ENCODE peak calls at places on chromosomes 1 and 21, in seven cellular contexts. U is IMR-90, I is H9, A is neuronal stem cell, W is mesendoderm, K is H1, T is trophoblast cell. P is an unnamed sample.

GRCh38 chr1:21577933-21578332 is 68.7 kb downstream of the ALPL start:
- DNase-seq in U (no peak), I (no peak), A (no peak), W (no peak), K (no peak), T (no peak), P (no peak)

GRCh38 chr1:196466656-196467055 is 141.6 kb downstream of the KCNT2 start:
- DNase-seq in U (peak), I (no peak), A (no peak), W (no peak), K (no peak), T (peak), P (peak)

GRCh38 chr1:156101880-156102279 is 12.6 kb upstream of the LMNA start:
- DNase-seq in U (no peak), I (no peak), A (no peak), W (no peak), K (no peak), T (no peak), P (peak)

GRCh38 chr1:106222415-106222814 is 834.1 kb upstream of the PRMT6 start:
- DNase-seq in U (no peak), I (no peak), A (no peak), W (peak), K (no peak), T (peak), P (peak)

GRCh38 chr1:234022302-234022701 is 117.8 kb downstream of the SLC35F3 start:
- DNase-seq in U (no peak), I (no peak), A (no peak), W (no peak), K (no peak), T (no peak), P (no peak)

GRCh38 chr1:109622895-109623294 is 3.3 kb downstream of the AMPD2 start:
- DNase-seq in U (no peak), I (no peak), A (no peak), W (no peak), K (no peak), T (no peak), P (no peak)

GRCh38 chr1:74470262-74470661 is 42.1 kb downstream of the LRRC53 start:
- DNase-seq in U (no peak), I (no peak), A (no peak), W (no peak), K (no peak), T (no peak), P (no peak)

GRCh38 chr1:234218078-234218477 is 155.2 kb upstream of the COA6 start:
- DNase-seq in U (no peak), I (no peak), A (no peak), W (no peak), K (no peak), T (no peak), P (no peak)

GRCh38 chr1:53107570-53108322 is 34.7 kb downstream of the SLC1A7 start:
- DNase-seq in U (peak), I (no peak), A (no peak), W (peak), K (no peak), T (peak), P (peak)

GRCh38 chr1:7174980-7175379 is 389.7 kb downstream of the CAMTA1 start:
- DNase-seq in U (no peak), I (no peak), A (no peak), W (no peak), K (no peak), T (no peak), P (no peak)

GRCh38 chr1:44354840-44355581 is at the start of gene ERI3:
- DNase-seq in U (peak), I (peak), A (peak), W (peak), K (peak), T (peak), P (peak)

GRCh38 chr21:45580576-45581321 is 38.5 kb upstream of the SLC19A1 start:
- DNase-seq in U (no peak), I (no peak), A (no peak), W (peak), K (no peak), T (no peak), P (no peak)

GRCh38 chr1:99457381-99458165 is 188.3 kb upstream of the PALMD start:
- DNase-seq in U (peak), I (no peak), A (no peak), W (peak), K (no peak), T (peak), P (peak)

GRCh38 chr1:45604239-45604638 is 19.6 kb downstream of the CCDC17 start:
- DNase-seq in U (no peak), I (no peak), A (no peak), W (no peak), K (no peak), T (no peak), P (no peak)

GRCh38 chr1:201511925-201512539 is 5.1 kb upstream of the CSRP1 start:
- DNase-seq in U (no peak), I (peak), A (no peak), W (peak), K (no peak), T (peak), P (peak)

GRCh38 chr1:159088050-159088449 is 11.5 kb upstream of the AIM2 start:
- DNase-seq in U (peak), I (no peak), A (no peak), W (no peak), K (no peak), T (no peak), P (peak)

GRCh38 chr1:192732787-192733186 is 76.1 kb upstream of the RGS2 start:
- DNase-seq in U (no peak), I (no peak), A (no peak), W (peak), K (no peak), T (no peak), P (no peak)

GRCh38 chr1:8355439-8356255 is 37.7 kb downstream of the SLC45A1 start:
- DNase-seq in U (no peak), I (no peak), A (no peak), W (no peak), K (no peak), T (no peak), P (no peak)

GRCh38 chr1:225426395-225427248 is 1.2 kb downstream of the LBR start:
- DNase-seq in U (peak), I (no peak), A (no peak), W (peak), K (no peak), T (no peak), P (peak)

GRCh38 chr1:16960560-16961296 is 19.7 kb downstream of the MFAP2 start:
- DNase-seq in U (peak), I (peak), A (peak), W (peak), K (peak), T (peak), P (peak)

GRCh38 chr21:36429672-36430546 is 44.7 kb downstream of the CHAF1B start:
- DNase-seq in U (peak), I (peak), A (peak), W (peak), K (peak), T (peak), P (peak)

GRCh38 chr1:30603081-30603858 is 120.1 kb downstream of the MATN1 start:
- DNase-seq in U (no peak), I (no peak), A (no peak), W (no peak), K (no peak), T (no peak), P (no peak)

GRCh38 chr1:57091642-57092041 is 125.8 kb upstream of the C8B start:
- DNase-seq in U (no peak), I (no peak), A (no peak), W (no peak), K (no peak), T (no peak), P (no peak)

GRCh38 chr1:33143181-33143580 is 38.7 kb downstream of the TRIM62 start:
- DNase-seq in U (peak), I (no peak), A (no peak), W (no peak), K (no peak), T (no peak), P (peak)

GRCh38 chr1:28510350-28511223 is 4.7 kb downstream of the RCC1 start:
- DNase-seq in U (peak), I (peak), A (no peak), W (peak), K (no peak), T (peak), P (peak)

GRCh38 chr1:43764581-43764980 is 57.2 kb downstream of the ST3GAL3 start:
- DNase-seq in U (no peak), I (peak), A (no peak), W (peak), K (no peak), T (no peak), P (no peak)

GRCh38 chr1:77218477-77219165 is 609 bp downstream of the PIGK start:
- DNase-seq in U (peak), I (no peak), A (no peak), W (no peak), K (no peak), T (no peak), P (no peak)

GRCh38 chr1:94670273-94670672 is 128.7 kb upstream of the F3 start:
- DNase-seq in U (peak), I (no peak), A (no peak), W (no peak), K (no peak), T (peak), P (peak)

GRCh38 chr1:21663251-21663950 is 5.8 kb downstream of the RAP1GAP start:
- DNase-seq in U (no peak), I (no peak), A (no peak), W (no peak), K (no peak), T (no peak), P (no peak)

GRCh38 chr1:15799004-15799867 is 8.2 kb downstream of the UQCRHL start:
- DNase-seq in U (peak), I (peak), A (no peak), W (peak), K (no peak), T (peak), P (peak)

GRCh38 chr21:32826317-32827167 is 55.0 kb upstream of the PAXBP1 start:
- DNase-seq in U (peak), I (peak), A (no peak), W (peak), K (no peak), T (peak), P (peak)

GRCh38 chr21:25456672-25457071 is 150.6 kb downstream of the MRPL39 start:
- DNase-seq in U (peak), I (no peak), A (no peak), W (no peak), K (no peak), T (no peak), P (no peak)

GRCh38 chr1:7680791-7681165 is 90.3 kb upstream of the VAMP3 start:
- DNase-seq in U (no peak), I (peak), A (no peak), W (no peak), K (no peak), T (no peak), P (no peak)

GRCh38 chr1:36238433-36238832 is 14.2 kb downstream of the THRAP3 start:
- DNase-seq in U (peak), I (no peak), A (no peak), W (no peak), K (no peak), T (no peak), P (peak)

GRCh38 chr1:118322369-118322768 is 137.3 kb upstream of the SPAG17 start:
- DNase-seq in U (no peak), I (no peak), A (no peak), W (no peak), K (no peak), T (no peak), P (no peak)

GRCh38 chr1:6888268-6888667 is 103.0 kb downstream of the CAMTA1 start:
- DNase-seq in U (peak), I (no peak), A (no peak), W (no peak), K (no peak), T (peak), P (no peak)

GRCh38 chr1:24364605-24364974 is 45.4 kb downstream of the GRHL3 start:
- DNase-seq in U (no peak), I (no peak), A (peak), W (no peak), K (no peak), T (no peak), P (no peak)
- H3K9ac ChIP-seq in U (no peak), I (no peak), A (no peak), W (no peak), K (no peak), T (no peak), P (peak)

GRCh38 chr1:172763088-172763487 is 104.2 kb downstream of the FASLG start:
- DNase-seq in U (no peak), I (no peak), A (no peak), W (no peak), K (no peak), T (no peak), P (no peak)

GRCh38 chr1:172766462-172766861 is 107.6 kb downstream of the FASLG start:
- DNase-seq in U (no peak), I (no peak), A (no peak), W (no peak), K (no peak), T (peak), P (no peak)

GRCh38 chr1:172761581-172762025 is 102.7 kb downstream of the FASLG start:
- DNase-seq in U (peak), I (no peak), A (no peak), W (peak), K (no peak), T (peak), P (no peak)

GRCh38 chr1:172762087-172762486 is 103.2 kb downstream of the FASLG start:
- DNase-seq in U (no peak), I (no peak), A (no peak), W (no peak), K (no peak), T (no peak), P (no peak)

DNA sequence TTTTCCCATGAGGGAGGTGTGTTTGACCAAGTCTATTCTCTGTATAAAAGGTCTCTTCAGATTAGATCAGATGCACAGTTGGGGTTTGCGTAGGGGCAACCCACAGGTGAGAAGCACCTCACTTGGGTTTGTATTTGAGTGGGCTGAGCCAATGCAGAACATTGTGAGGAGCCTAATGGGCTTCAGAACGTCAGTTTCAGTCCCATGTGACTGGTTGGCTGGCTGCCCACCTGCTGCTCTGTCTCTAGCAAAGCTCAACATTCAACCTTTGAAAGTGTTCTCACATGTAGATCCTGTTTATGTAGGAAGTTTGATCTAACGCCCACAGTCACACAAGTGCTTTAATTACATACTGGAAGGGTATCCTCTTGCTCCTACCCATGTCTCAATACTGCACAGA is 105.5 kb downstream of the FASLG start:
- DNase-seq in U (no peak), I (no peak), A (no peak), W (no peak), K (no peak), T (no peak), P (no peak)
- H2BK5ac ChIP-seq in U (no peak), I (no peak), A (no peak), W (no peak), K (no peak), T (no peak), P (no peak)

GRCh38 chr1:221892301-221892830 is 150.5 kb upstream of the DUSP10 start:
- DNase-seq in U (no peak), I (no peak), A (no peak), W (no peak), K (no peak), T (no peak), P (no peak)
- H3K9ac ChIP-seq in U (no peak), I (no peak), A (no peak), W (no peak), K (no peak), T (no peak), P (peak)

GRCh38 chr1:176241385-176242015 is 34.4 kb upstream of the COP1 start:
- DNase-seq in U (peak), I (no peak), A (no peak), W (peak), K (peak), T (peak), P (peak)
- H2BK5ac ChIP-seq in U (peak), I (no peak), A (no peak), W (no peak), K (no peak), T (no peak), P (no peak)

DNA sequence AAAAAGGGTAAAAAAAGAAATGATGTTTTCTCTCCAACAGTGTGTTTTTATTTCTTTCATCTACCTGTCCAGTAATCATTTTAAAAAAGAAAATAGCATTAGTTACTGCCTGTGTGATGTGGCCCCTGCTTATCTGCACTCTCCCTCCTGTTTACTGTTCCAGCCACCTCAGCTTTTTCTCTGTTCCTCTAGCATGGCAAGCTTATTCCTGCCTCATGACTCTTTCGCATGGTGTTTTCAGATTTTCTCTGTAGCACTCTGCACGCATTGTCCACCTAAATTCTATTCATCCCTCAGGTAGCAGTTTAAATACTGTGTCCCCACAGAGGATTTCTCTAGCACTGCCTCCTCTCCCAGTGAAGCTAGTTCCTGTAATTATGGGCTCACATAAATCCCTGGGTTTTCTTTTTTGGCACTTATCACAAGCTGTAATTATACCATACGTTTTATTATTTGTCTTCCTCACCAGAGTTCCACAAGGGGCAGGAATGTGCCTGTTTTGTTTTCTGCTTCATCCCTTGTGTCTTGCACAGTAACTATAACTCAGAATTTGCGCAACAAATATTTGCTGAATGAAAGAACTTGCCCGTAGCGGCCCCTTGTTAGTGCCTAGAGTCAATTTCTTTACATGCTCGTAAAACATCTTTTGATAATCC is 51.4 kb upstream of the LRIG2 start:
- DNase-seq in U (no peak), I (no peak), A (no peak), W (no peak), K (no peak), T (peak), P (no peak)
- H3K9ac ChIP-seq in U (no peak), I (no peak), A (no peak), W (no peak), K (no peak), T (no peak), P (no peak)